ENCODE peak calls at places on chromosomes 4 and X, in ten cellular contexts. N, M, G, U, P, W, S, T, V and H are unnamed samples.

GRCh38 chrX:150692837-150693781 is at the start of gene MTMR1:
- DNase-seq in N (peak; percentile 43), M (peak; percentile 37), G (no peak), U (peak; percentile 24), P (peak; percentile 60), W (peak; percentile 68), S (no peak), T (peak; percentile 60), V (no peak), H (no peak)

GRCh38 chr4:163607292-163607691 is 112.8 kb downstream of the TMA16 start:
- DNase-seq in N (no peak), M (peak; percentile 28), G (peak; percentile 14), U (no peak), P (no peak), W (no peak), S (no peak), T (no peak), V (no peak), H (peak; percentile 4)

GRCh38 chr4:89491731-89492235 is 184.2 kb upstream of the GPRIN3 start:
- DNase-seq in N (no peak), M (no peak), G (no peak), U (no peak), P (no peak), W (no peak), S (no peak), T (no peak), V (no peak), H (no peak)

GRCh38 chr4:109921384-109921808 is 8.7 kb downstream of the EGF start:
- DNase-seq in N (no peak), M (no peak), G (no peak), U (peak; percentile 44), P (no peak), W (peak; percentile 90), S (no peak), T (no peak), V (no peak), H (peak; percentile 92)

GRCh38 chrX:9482408-9482807 is 17.6 kb downstream of the TBL1X start:
- DNase-seq in N (no peak), M (no peak), G (no peak), U (peak; percentile 3), P (no peak), W (no peak), S (no peak), T (no peak), V (no peak), H (no peak)

GRCh38 chrX:72663737-72664136 is 50.4 kb downstream of the PHKA1 start:
- DNase-seq in N (no peak), M (peak; percentile 86), G (no peak), U (no peak), P (no peak), W (no peak), S (no peak), T (no peak), V (no peak), H (no peak)

GRCh38 chr4:52202251-52202779 is 151.2 kb downstream of the SPATA18 start:
- DNase-seq in N (no peak), M (no peak), G (no peak), U (no peak), P (no peak), W (peak; percentile 21), S (no peak), T (no peak), V (no peak), H (no peak)

GRCh38 chr4:86452323-86452995 is 92.6 kb upstream of the MAPK10 start:
- DNase-seq in N (no peak), M (no peak), G (no peak), U (no peak), P (no peak), W (no peak), S (no peak), T (no peak), V (no peak), H (no peak)

GRCh38 chr4:98928131-98928504 is 815 bp downstream of the EIF4E start:
- DNase-seq in N (peak; percentile 78), M (peak; percentile 87), G (peak; percentile 56), U (peak; percentile 71), P (peak; percentile 74), W (peak; percentile 93), S (peak; percentile 75), T (peak; percentile 81), V (peak; percentile 50), H (peak; percentile 68)

GRCh38 chr4:168879178-168879577 is 130.9 kb downstream of the CBR4 start:
- DNase-seq in N (no peak), M (peak; percentile 65), G (no peak), U (no peak), P (no peak), W (no peak), S (no peak), T (no peak), V (no peak), H (no peak)

GRCh38 chr4:41360214-41360910 is 103.6 kb downstream of the UCHL1 start:
- DNase-seq in N (peak; percentile 83), M (no peak), G (no peak), U (peak; percentile 60), P (peak; percentile 93), W (peak; percentile 92), S (peak; percentile 64), T (no peak), V (no peak), H (no peak)

GRCh38 chr4:41575207-41575606 is 37.2 kb downstream of the LIMCH1 start:
- DNase-seq in N (no peak), M (no peak), G (no peak), U (peak; percentile 55), P (no peak), W (no peak), S (no peak), T (no peak), V (no peak), H (no peak)

GRCh38 chr4:7400671-7401298 is 33.9 kb downstream of the PSAPL1 start:
- DNase-seq in N (no peak), M (no peak), G (no peak), U (no peak), P (no peak), W (no peak), S (no peak), T (no peak), V (no peak), H (no peak)

GRCh38 chr4:74451214-74451661 is 6.3 kb downstream of the AREG start:
- DNase-seq in N (no peak), M (peak; percentile 88), G (no peak), U (no peak), P (no peak), W (no peak), S (no peak), T (no peak), V (peak; percentile 39), H (peak; percentile 76)

GRCh38 chrX:48665991-48666390 is 17.6 kb upstream of the WAS start:
- DNase-seq in N (no peak), M (no peak), G (no peak), U (no peak), P (no peak), W (no peak), S (no peak), T (no peak), V (no peak), H (no peak)

GRCh38 chr4:169254546-169254983 is 16.2 kb downstream of the SH3RF1 start:
- DNase-seq in N (no peak), M (peak; percentile 68), G (no peak), U (no peak), P (no peak), W (no peak), S (no peak), T (no peak), V (no peak), H (peak; percentile 71)

GRCh38 chrX:54808109-54808604 is 612 bp downstream of the MAGED2 start:
- DNase-seq in N (peak; percentile 88), M (no peak), G (no peak), U (no peak), P (peak; percentile 83), W (peak; percentile 88), S (peak; percentile 76), T (peak; percentile 58), V (no peak), H (peak; percentile 31)

GRCh38 chrX:19629541-19629940 is 114.2 kb upstream of the MAP3K15 start:
- DNase-seq in N (no peak), M (no peak), G (no peak), U (no peak), P (no peak), W (no peak), S (no peak), T (no peak), V (no peak), H (no peak)

GRCh38 chr4:133147365-133147821 is 1.7 kb upstream of the PCDH10 start:
- DNase-seq in N (no peak), M (peak; percentile 48), G (no peak), U (no peak), P (no peak), W (peak; percentile 26), S (no peak), T (no peak), V (no peak), H (no peak)

GRCh38 chr4:85994576-85994975 is 365.3 kb downstream of the MAPK10 start:
- DNase-seq in N (no peak), M (no peak), G (no peak), U (no peak), P (no peak), W (no peak), S (no peak), T (no peak), V (no peak), H (no peak)

GRCh38 chr4:98659741-98660507 is 1.5 kb upstream of the TSPAN5 start:
- DNase-seq in N (no peak), M (peak; percentile 18), G (no peak), U (peak; percentile 31), P (no peak), W (no peak), S (no peak), T (no peak), V (no peak), H (peak; percentile 66)

GRCh38 chr4:101178731-101179130 is 168.6 kb downstream of the PPP3CA start:
- DNase-seq in N (no peak), M (no peak), G (no peak), U (no peak), P (no peak), W (no peak), S (no peak), T (no peak), V (no peak), H (no peak)

GRCh38 chr4:93827272-93827947 is 1.1 kb upstream of the ATOH1 start:
- DNase-seq in N (peak; percentile 20), M (no peak), G (no peak), U (no peak), P (no peak), W (peak; percentile 81), S (peak; percentile 77), T (no peak), V (no peak), H (no peak)

GRCh38 chr4:4533461-4534169 is 8.2 kb downstream of the STX18 start:
- DNase-seq in N (no peak), M (peak; percentile 38), G (no peak), U (no peak), P (no peak), W (no peak), S (no peak), T (no peak), V (no peak), H (no peak)

GRCh38 chr4:52628543-52628942 is 30.6 kb downstream of the USP46 start:
- DNase-seq in N (no peak), M (no peak), G (no peak), U (no peak), P (no peak), W (no peak), S (no peak), T (no peak), V (no peak), H (no peak)

GRCh38 chr4:72110886-72111285 is 79.1 kb downstream of the NPFFR2 start:
- DNase-seq in N (no peak), M (no peak), G (no peak), U (no peak), P (no peak), W (no peak), S (no peak), T (no peak), V (no peak), H (peak; percentile 19)

GRCh38 chr4:7651461-7651921 is 216.8 kb upstream of the PSAPL1 start:
- DNase-seq in N (no peak), M (no peak), G (no peak), U (peak; percentile 86), P (peak; percentile 64), W (peak; percentile 49), S (peak; percentile 49), T (no peak), V (no peak), H (no peak)

GRCh38 chrX:136214551-136214950 is 36.6 kb downstream of the MAP7D3 start:
- DNase-seq in N (no peak), M (no peak), G (no peak), U (peak; percentile 7), P (no peak), W (no peak), S (no peak), T (no peak), V (peak; percentile 51), H (peak; percentile 71)